ENCODE peak calls at places on chromosomes 12 and 14, in six cellular contexts. D is lower leg skin, J is fibroblast of lung, I is fibroblast of villous mesenchyme, B is mucosa of descending colon, C is left ventricle myocardium inferior. Q is an unnamed sample.
A peak's percentile ranks its signal among the peaks of the same experiment; 100 is the strongest.

GRCh38 chr14:33184587-33184986 is 245.9 kb downstream of the NPAS3 start:
- DNase-seq in D (no peak), J (peak; percentile 12), C (no peak), B (peak; percentile 33), I (peak; percentile 20), Q (peak; percentile 25)

GRCh38 chr14:30790827-30791226 is 83.5 kb upstream of the COCH start:
- DNase-seq in I (no peak), J (no peak), D (no peak), C (no peak), B (no peak), Q (peak; percentile 4)

GRCh38 chr14:98937021-98937420 is 335.0 kb downstream of the BCL11B start:
- DNase-seq in J (no peak), C (no peak), D (no peak), B (no peak), I (no peak), Q (no peak)

GRCh38 chr12:73656375-73656774 is 881.3 kb upstream of the ATXN7L3B start:
- DNase-seq in I (no peak), J (no peak), B (no peak), D (no peak), C (no peak), Q (no peak)

GRCh38 chr14:77203611-77204456 is 22.2 kb downstream of the TMEM63C start:
- DNase-seq in D (no peak), J (no peak), I (no peak), C (no peak), B (no peak), Q (no peak)

GRCh38 chr12:47397664-47398281 is 308.1 kb downstream of the RPAP3 start:
- DNase-seq in C (no peak), B (no peak), I (peak; percentile 72), J (peak; percentile 75), D (no peak), Q (peak; percentile 71)

GRCh38 chr12:84070311-84070710 is 842.3 kb downstream of the SLC6A15 start:
- DNase-seq in B (peak; percentile 10), J (peak; percentile 79), D (peak; percentile 45), I (peak; percentile 84), C (no peak), Q (peak; percentile 98)

GRCh38 chr14:99816642-99817041 is 23.4 kb downstream of the EML1 start:
- DNase-seq in J (no peak), C (no peak), B (no peak), I (no peak), D (peak; percentile 29), Q (no peak)

GRCh38 chr14:101588286-101588975 is 27.1 kb downstream of the DIO3 start:
- DNase-seq in I (no peak), B (no peak), D (no peak), J (no peak), C (no peak), Q (no peak)

GRCh38 chr12:132488127-132489077 is 1.5 kb upstream of the FBRSL1 start:
- DNase-seq in J (no peak), C (peak; percentile 61), B (peak; percentile 60), I (no peak), D (peak; percentile 59), Q (no peak)

GRCh38 chr14:68684466-68685418 is 108.1 kb downstream of the ZFP36L1 start:
- DNase-seq in J (no peak), I (no peak), C (no peak), B (no peak), D (no peak), Q (no peak)

GRCh38 chr14:100825691-100826331 is at the start of gene MEG3:
- DNase-seq in I (peak; percentile 89), C (peak; percentile 35), J (peak; percentile 89), B (peak; percentile 23), D (peak; percentile 28), Q (peak; percentile 80)

GRCh38 chr12:7439579-7440505 is 4.1 kb downstream of the CD163L1 start:
- DNase-seq in B (peak; percentile 44), D (no peak), J (peak; percentile 56), C (no peak), I (peak; percentile 63), Q (peak; percentile 64)

GRCh38 chr12:40915172-40915571 is 222.9 kb downstream of the CNTN1 start:
- DNase-seq in I (no peak), J (no peak), B (no peak), D (no peak), C (no peak), Q (no peak)

GRCh38 chr14:61145903-61146411 is 135.2 kb downstream of the TMEM30B start:
- DNase-seq in C (no peak), D (no peak), B (no peak), J (peak; percentile 80), I (peak; percentile 40), Q (peak; percentile 84)

GRCh38 chr12:22529281-22530060 is 14.9 kb downstream of the C2CD5 start:
- DNase-seq in D (no peak), J (peak; percentile 21), B (no peak), C (no peak), I (peak; percentile 29), Q (peak; percentile 73)

GRCh38 chr12:13347241-13348043 is 150.9 kb downstream of the EMP1 start:
- DNase-seq in C (no peak), J (peak; percentile 52), B (no peak), I (peak; percentile 67), D (peak; percentile 51), Q (peak; percentile 99)

GRCh38 chr12:127411981-127412380 is 855.0 kb upstream of the TMEM132C start:
- DNase-seq in C (no peak), J (no peak), D (no peak), I (no peak), B (no peak), Q (no peak)

GRCh38 chr14:79281244-79282199 is 929.8 kb downstream of the DIO2 start:
- DNase-seq in C (no peak), J (no peak), B (no peak), I (no peak), D (no peak), Q (no peak)

GRCh38 chr14:44316647-44317432 is 190.2 kb downstream of the FSCB start:
- DNase-seq in B (peak; percentile 28), J (peak; percentile 95), C (no peak), D (peak; percentile 15), I (peak; percentile 86), Q (peak; percentile 91)

GRCh38 chr14:69044965-69045555 is 66.0 kb upstream of the ACTN1 start:
- DNase-seq in D (no peak), C (peak; percentile 51), J (peak; percentile 56), B (no peak), I (peak; percentile 88), Q (peak; percentile 87)

GRCh38 chr14:73712540-73713141 is 1.5 kb downstream of the PNMA1 start:
- DNase-seq in D (no peak), J (no peak), C (no peak), I (peak; percentile 29), B (no peak), Q (no peak)

GRCh38 chr14:54659365-54659764 is 92.4 kb downstream of the SAMD4A start:
- DNase-seq in B (no peak), C (no peak), D (no peak), I (no peak), J (no peak), Q (no peak)

GRCh38 chr12:96150442-96150841 is 43.7 kb upstream of the ELK3 start:
- DNase-seq in D (no peak), I (no peak), C (no peak), B (no peak), J (no peak), Q (no peak)

GRCh38 chr12:58309806-58310205 is 368.4 kb downstream of the ATP23 start:
- DNase-seq in C (no peak), B (no peak), I (no peak), J (no peak), D (no peak), Q (no peak)

GRCh38 chr12:23941780-23942179 is 7.7 kb downstream of the SOX5 start:
- DNase-seq in B (no peak), D (no peak), J (no peak), C (no peak), I (no peak), Q (no peak)

DNA sequence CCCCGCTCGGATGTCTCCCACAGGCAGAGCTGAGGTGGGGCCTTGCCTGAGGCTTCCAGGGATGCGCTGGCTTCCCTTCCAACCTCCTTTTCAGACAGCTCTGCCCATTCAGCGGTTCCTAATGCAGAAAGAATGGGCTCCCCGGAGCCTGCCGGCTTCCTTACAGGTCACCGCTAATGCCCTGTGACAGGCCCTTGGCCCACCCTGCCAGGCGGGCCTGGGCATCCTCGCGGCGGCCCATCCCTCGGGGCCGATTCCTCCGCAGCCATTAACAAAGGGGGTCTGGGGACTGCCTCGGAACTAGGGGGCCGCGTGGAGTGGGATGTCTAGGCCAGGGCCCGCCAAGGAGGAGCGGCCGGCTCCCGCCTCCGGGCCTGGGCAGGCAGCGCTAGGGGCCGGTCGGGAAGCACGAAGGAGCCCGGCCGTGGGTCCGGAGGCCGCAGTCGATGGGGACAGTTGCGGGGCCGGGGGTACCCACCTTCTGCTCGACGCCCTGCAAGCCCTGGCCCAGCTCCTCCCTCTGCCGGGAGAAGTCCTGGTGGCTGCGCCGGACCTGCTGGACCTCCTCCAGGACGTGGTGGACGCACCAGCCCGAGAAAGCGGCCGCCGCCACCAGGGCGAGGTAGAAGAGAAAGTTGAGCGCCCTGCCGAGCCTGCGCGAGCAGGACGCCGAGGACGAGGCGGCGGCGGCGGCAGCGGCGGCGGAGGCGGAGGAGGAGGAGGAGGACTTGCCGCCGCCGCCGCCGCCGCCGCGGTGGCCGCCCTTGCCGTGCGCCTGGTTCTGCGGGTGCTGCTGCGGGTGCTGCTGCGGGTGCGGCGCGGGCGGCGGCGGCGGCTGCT is 709 bp downstream of the CKAP4 start:
- DNase-seq in J (peak; percentile 57), D (peak; percentile 43), B (peak; percentile 58), I (peak; percentile 78), C (peak; percentile 74), Q (peak; percentile 56)
- TF ChIP-seq CTCF in J (no peak), D (no peak), B (no peak), I (peak; percentile 15), C (peak; percentile 38), Q (no peak)

GRCh38 chr12:117985182-117985581 is 16.4 kb upstream of the KSR2 start:
- DNase-seq in J (no peak), I (no peak), D (no peak), C (no peak), B (no peak), Q (no peak)

GRCh38 chr12:117981267-117981666 is 12.5 kb upstream of the KSR2 start:
- DNase-seq in J (no peak), C (no peak), I (no peak), D (no peak), B (no peak), Q (no peak)

GRCh38 chr12:117986705-117987469 is 18.1 kb upstream of the KSR2 start:
- DNase-seq in I (no peak), B (no peak), J (no peak), D (no peak), C (no peak), Q (peak; percentile 86)
- H3K4me3 ChIP-seq in I (no peak overlapping the region), B (no peak overlapping the region), J (no peak overlapping the region), D (no peak overlapping the region), C (no peak overlapping the region), Q (no peak overlapping the region)

GRCh38 chr12:53051058-53051880 is 1.4 kb downstream of the TNS2 start:
- DNase-seq in J (peak; percentile 76), C (peak; percentile 83), I (peak; percentile 91), D (peak; percentile 91), B (peak; percentile 54), Q (peak; percentile 89)
- TF ChIP-seq CTCF in J (peak; percentile 21), C (peak; percentile 57), I (peak; percentile 40), D (peak; percentile 46), B (no peak), Q (no peak)

GRCh38 chr14:21024668-21025373 is at the start of gene NDRG2:
- DNase-seq in J (no peak), B (peak; percentile 92), C (peak; percentile 89), D (peak; percentile 79), I (peak; percentile 27), Q (no peak)
- H3K4me3 ChIP-seq in J (no peak within 1 kb of the TSS), B (peak within 1 kb of the TSS; percentile 39), C (peak within 1 kb of the TSS; percentile 83), D (peak within 1 kb of the TSS; percentile 41), I (peak within 1 kb of the TSS; percentile 58), Q (peak within 1 kb of the TSS; percentile 27)